ENCODE peak calls at places on chromosomes 2 and 18, in four cellular contexts. One of them, this sample, is unnamed.

GRCh38 chr2:128664499-128664971 is 345.9 kb upstream of the HS6ST1 start:
- DNase-seq in NCI-H1436: no peak
- DNase-seq in EH: no peak
- DNase-seq in GM03348: no peak
- DNase-seq in this sample: no peak

GRCh38 chr18:58095251-58095650 is 51.2 kb downstream of the NEDD4L start:
- DNase-seq in EH: no peak
- DNase-seq in GM03348: no peak
- DNase-seq in NCI-H1436: no peak
- DNase-seq in this sample: no peak

GRCh38 chr2:20585710-20586378 is 65.1 kb downstream of the HS1BP3 start:
- DNase-seq in EH: no peak
- DNase-seq in GM03348: no peak
- DNase-seq in NCI-H1436: no peak
- DNase-seq in this sample: no peak

GRCh38 chr2:1170711-1171110 is 220.1 kb downstream of the SNTG2 start:
- DNase-seq in EH: no peak
- DNase-seq in GM03348: no peak
- DNase-seq in NCI-H1436: no peak
- DNase-seq in this sample: no peak

GRCh38 chr18:46253498-46253897 is 149.3 kb downstream of the HAUS1 start:
- DNase-seq in NCI-H1436: no peak
- DNase-seq in GM03348: peak
- DNase-seq in EH: peak
- DNase-seq in this sample: no peak

GRCh38 chr18:13629841-13630747 is 96.3 kb downstream of the FAM210A start:
- DNase-seq in NCI-H1436: peak
- DNase-seq in EH: peak
- DNase-seq in GM03348: peak
- DNase-seq in this sample: peak

GRCh38 chr2:233331536-233331935 is 22.8 kb upstream of the DGKD start:
- DNase-seq in EH: no peak
- DNase-seq in NCI-H1436: no peak
- DNase-seq in GM03348: no peak
- DNase-seq in this sample: no peak

GRCh38 chr2:196479350-196479749 is 160.2 kb upstream of the CCDC150 start:
- DNase-seq in NCI-H1436: no peak
- DNase-seq in GM03348: peak
- DNase-seq in EH: peak
- DNase-seq in this sample: no peak

GRCh38 chr2:26754972-26755670 is 9.0 kb upstream of the SLC35F6 start:
- DNase-seq in GM03348: no peak
- DNase-seq in EH: no peak
- DNase-seq in NCI-H1436: no peak
- DNase-seq in this sample: no peak

GRCh38 chr2:45128580-45128997 is 119.3 kb upstream of the SIX2 start:
- DNase-seq in GM03348: peak
- DNase-seq in NCI-H1436: peak
- DNase-seq in EH: peak
- DNase-seq in this sample: peak

GRCh38 chr2:8594731-8595427 is 87.0 kb upstream of the ID2 start:
- DNase-seq in GM03348: peak
- DNase-seq in NCI-H1436: no peak
- DNase-seq in EH: no peak
- DNase-seq in this sample: no peak

GRCh38 chr18:32798209-32798960 is 25.6 kb upstream of the KLHL14 start:
- DNase-seq in NCI-H1436: no peak
- DNase-seq in EH: no peak
- DNase-seq in GM03348: no peak
- DNase-seq in this sample: no peak

GRCh38 chr2:136305517-136306192 is 187.7 kb upstream of the CXCR4 start:
- DNase-seq in NCI-H1436: no peak
- DNase-seq in EH: no peak
- DNase-seq in GM03348: no peak
- DNase-seq in this sample: no peak

GRCh38 chr2:122150546-122150945 is 395.1 kb downstream of the TSN start:
- DNase-seq in GM03348: no peak
- DNase-seq in EH: no peak
- DNase-seq in NCI-H1436: no peak
- DNase-seq in this sample: no peak

GRCh38 chr2:24201496-24201895 is 26.6 kb downstream of the FAM228A start:
- DNase-seq in GM03348: no peak
- DNase-seq in NCI-H1436: no peak
- DNase-seq in EH: no peak
- DNase-seq in this sample: no peak

GRCh38 chr2:29518988-29519925 is 402.1 kb downstream of the ALK start:
- DNase-seq in EH: peak
- DNase-seq in NCI-H1436: no peak
- DNase-seq in GM03348: peak
- DNase-seq in this sample: peak

GRCh38 chr2:226130192-226130591 is 669.4 kb downstream of the IRS1 start:
- DNase-seq in GM03348: no peak
- DNase-seq in NCI-H1436: no peak
- DNase-seq in EH: peak
- DNase-seq in this sample: peak

GRCh38 chr18:66168834-66169233 is 418.0 kb downstream of the CDH7 start:
- DNase-seq in EH: no peak
- DNase-seq in NCI-H1436: no peak
- DNase-seq in GM03348: no peak
- DNase-seq in this sample: no peak

GRCh38 chr18:2903006-2903405 is 56.2 kb downstream of the EMILIN2 start:
- DNase-seq in NCI-H1436: no peak
- DNase-seq in GM03348: peak
- DNase-seq in EH: peak
- DNase-seq in this sample: peak

GRCh38 chr18:23211146-23211545 is 75.9 kb downstream of the CABLES1 start:
- DNase-seq in NCI-H1436: no peak
- DNase-seq in GM03348: no peak
- DNase-seq in EH: no peak
- DNase-seq in this sample: no peak

GRCh38 chr2:101697794-101698418 is 399 bp downstream of the MAP4K4 start:
- DNase-seq in EH: peak
- DNase-seq in NCI-H1436: no peak
- DNase-seq in GM03348: peak
- DNase-seq in this sample: peak

GRCh38 chr2:46216213-46216612 is 81.0 kb upstream of the EPAS1 start:
- DNase-seq in EH: peak
- DNase-seq in GM03348: no peak
- DNase-seq in NCI-H1436: no peak
- DNase-seq in this sample: no peak

GRCh38 chr2:195009202-195009601 is 647.8 kb upstream of the SLC39A10 start:
- DNase-seq in NCI-H1436: no peak
- DNase-seq in EH: peak
- DNase-seq in GM03348: peak
- DNase-seq in this sample: no peak

GRCh38 chr2:176729706-176730569 is 460.7 kb downstream of the MTX2 start:
- DNase-seq in NCI-H1436: no peak
- DNase-seq in GM03348: peak
- DNase-seq in EH: peak
- DNase-seq in this sample: peak

GRCh38 chr2:133765693-133766092 is 197.4 kb upstream of the NCKAP5 start:
- DNase-seq in GM03348: peak
- DNase-seq in NCI-H1436: no peak
- DNase-seq in EH: peak
- DNase-seq in this sample: peak

GRCh38 chr2:200843993-200844948 is 20.2 kb downstream of the CLK1 start:
- DNase-seq in NCI-H1436: no peak
- DNase-seq in GM03348: no peak
- DNase-seq in EH: no peak
- DNase-seq in this sample: no peak

GRCh38 chr2:155733091-155733870 is 599.2 kb downstream of the NR4A2 start:
- DNase-seq in NCI-H1436: no peak
- DNase-seq in EH: no peak
- DNase-seq in GM03348: no peak
- DNase-seq in this sample: no peak

GRCh38 chr2:1593371-1594205 is 150.7 kb downstream of the PXDN start:
- DNase-seq in GM03348: peak
- DNase-seq in EH: peak
- DNase-seq in NCI-H1436: no peak
- DNase-seq in this sample: peak

GRCh38 chr2:31386648-31387047 is 27.9 kb downstream of the XDH start:
- DNase-seq in GM03348: no peak
- DNase-seq in NCI-H1436: no peak
- DNase-seq in EH: no peak
- DNase-seq in this sample: no peak

GRCh38 chr2:119008108-119008507 is 66.1 kb downstream of the MARCO start:
- DNase-seq in GM03348: no peak
- DNase-seq in NCI-H1436: no peak
- DNase-seq in EH: peak
- DNase-seq in this sample: no peak

GRCh38 chr18:48804856-48805610 is 145.7 kb downstream of the SMAD7 start:
- DNase-seq in EH: no peak
- DNase-seq in NCI-H1436: no peak
- DNase-seq in GM03348: no peak
- DNase-seq in this sample: no peak

GRCh38 chr18:4453712-4454547 is 1.2 kb downstream of the DLGAP1 start:
- DNase-seq in NCI-H1436: no peak
- DNase-seq in GM03348: no peak
- DNase-seq in EH: no peak
- DNase-seq in this sample: peak

GRCh38 chr2:39706350-39706749 is 40.6 kb downstream of the TMEM178A start:
- DNase-seq in GM03348: no peak
- DNase-seq in NCI-H1436: no peak
- DNase-seq in EH: no peak
- DNase-seq in this sample: no peak

GRCh38 chr2:172281648-172282576 is 145.5 kb upstream of the ITGA6 start:
- DNase-seq in GM03348: no peak
- DNase-seq in NCI-H1436: no peak
- DNase-seq in EH: peak
- DNase-seq in this sample: no peak

GRCh38 chr2:176569574-176569973 is 300.3 kb downstream of the MTX2 start:
- DNase-seq in EH: no peak
- DNase-seq in GM03348: no peak
- DNase-seq in NCI-H1436: no peak
- DNase-seq in this sample: no peak

GRCh38 chr2:1927896-1928568 is 183.7 kb upstream of the PXDN start:
- DNase-seq in GM03348: no peak
- DNase-seq in NCI-H1436: no peak
- DNase-seq in EH: no peak
- DNase-seq in this sample: no peak

GRCh38 chr2:72185166-72185565 is 37.5 kb upstream of the CYP26B1 start:
- DNase-seq in EH: no peak
- DNase-seq in GM03348: no peak
- DNase-seq in NCI-H1436: no peak
- DNase-seq in this sample: no peak

GRCh38 chr2:105782123-105782522 is 37.4 kb downstream of the NCK2 start:
- DNase-seq in NCI-H1436: no peak
- DNase-seq in EH: no peak
- DNase-seq in GM03348: no peak
- DNase-seq in this sample: no peak

This sample was measured in hepatocyte.